ENCODE peak calls at places on chromosome 18, in seven cellular contexts. One of them, this sample, is unnamed.

GRCh38 chr18:23719634-23720201 is 30.5 kb downstream of the LAMA3 start:
- DNase-seq in lower lobe of right lung: no peak
- DNase-seq in psoas muscle: no peak
- DNase-seq in body of pancreas: peak
- DNase-seq in MM.1S: no peak
- DNase-seq in CD4-positive, alpha-beta T cell: no peak
- DNase-seq in stomach: no peak
- DNase-seq in this sample: no peak

GRCh38 chr18:45670281-45670962 is 53.6 kb upstream of the SLC14A1 start:
- DNase-seq in lower lobe of right lung: no peak
- DNase-seq in psoas muscle: no peak
- DNase-seq in body of pancreas: no peak
- DNase-seq in MM.1S: no peak
- DNase-seq in CD4-positive, alpha-beta T cell: no peak
- DNase-seq in stomach: no peak
- DNase-seq in this sample: no peak

GRCh38 chr18:78818961-78819360 is 160.7 kb upstream of the SALL3 start:
- DNase-seq in lower lobe of right lung: no peak
- DNase-seq in psoas muscle: no peak
- DNase-seq in body of pancreas: no peak
- DNase-seq in MM.1S: no peak
- DNase-seq in CD4-positive, alpha-beta T cell: no peak
- DNase-seq in stomach: no peak
- DNase-seq in this sample: no peak

GRCh38 chr18:50009772-50010171 is 185.2 kb downstream of the MYO5B start:
- DNase-seq in lower lobe of right lung: peak
- DNase-seq in psoas muscle: no peak
- DNase-seq in body of pancreas: peak
- DNase-seq in MM.1S: peak
- DNase-seq in CD4-positive, alpha-beta T cell: peak
- DNase-seq in stomach: peak
- DNase-seq in this sample: no peak

GRCh38 chr18:73962251-73962650 is 185.4 kb downstream of the FBXO15 start:
- DNase-seq in lower lobe of right lung: no peak
- DNase-seq in psoas muscle: no peak
- DNase-seq in body of pancreas: no peak
- DNase-seq in MM.1S: no peak
- DNase-seq in CD4-positive, alpha-beta T cell: no peak
- DNase-seq in stomach: no peak
- DNase-seq in this sample: no peak

GRCh38 chr18:13223341-13224148 is 5.0 kb downstream of the LDLRAD4 start:
- DNase-seq in lower lobe of right lung: no peak
- DNase-seq in psoas muscle: peak
- DNase-seq in body of pancreas: peak
- DNase-seq in MM.1S: no peak
- DNase-seq in CD4-positive, alpha-beta T cell: no peak
- DNase-seq in stomach: peak
- DNase-seq in this sample: no peak

GRCh38 chr18:78293940-78294401 is 685.6 kb upstream of the SALL3 start:
- DNase-seq in lower lobe of right lung: no peak
- DNase-seq in psoas muscle: no peak
- DNase-seq in body of pancreas: no peak
- DNase-seq in MM.1S: no peak
- DNase-seq in CD4-positive, alpha-beta T cell: no peak
- DNase-seq in stomach: no peak
- DNase-seq in this sample: no peak

GRCh38 chr18:79496237-79496977 is 100.7 kb downstream of the NFATC1 start:
- DNase-seq in lower lobe of right lung: peak
- DNase-seq in psoas muscle: peak
- DNase-seq in body of pancreas: no peak
- DNase-seq in MM.1S: no peak
- DNase-seq in CD4-positive, alpha-beta T cell: no peak
- DNase-seq in stomach: no peak
- DNase-seq in this sample: no peak

GRCh38 chr18:75407468-75408437 is 19.8 kb downstream of the SMIM21 start:
- DNase-seq in lower lobe of right lung: no peak
- DNase-seq in psoas muscle: no peak
- DNase-seq in body of pancreas: no peak
- DNase-seq in MM.1S: no peak
- DNase-seq in CD4-positive, alpha-beta T cell: no peak
- DNase-seq in stomach: no peak
- DNase-seq in this sample: no peak

GRCh38 chr18:45976581-45977373 is 9.6 kb upstream of the EPG5 start:
- DNase-seq in lower lobe of right lung: no peak
- DNase-seq in psoas muscle: no peak
- DNase-seq in body of pancreas: no peak
- DNase-seq in MM.1S: no peak
- DNase-seq in CD4-positive, alpha-beta T cell: no peak
- DNase-seq in stomach: no peak
- DNase-seq in this sample: no peak

GRCh38 chr18:29191263-29191662 is 1014.3 kb upstream of the CDH2 start:
- DNase-seq in lower lobe of right lung: no peak
- DNase-seq in psoas muscle: no peak
- DNase-seq in body of pancreas: no peak
- DNase-seq in MM.1S: no peak
- DNase-seq in CD4-positive, alpha-beta T cell: no peak
- DNase-seq in stomach: no peak
- DNase-seq in this sample: no peak

GRCh38 chr18:59388817-59389216 is 29.8 kb upstream of the LMAN1 start:
- DNase-seq in lower lobe of right lung: no peak
- DNase-seq in psoas muscle: no peak
- DNase-seq in body of pancreas: no peak
- DNase-seq in MM.1S: no peak
- DNase-seq in CD4-positive, alpha-beta T cell: no peak
- DNase-seq in stomach: no peak
- DNase-seq in this sample: no peak

GRCh38 chr18:55252053-55252675 is 292.9 kb upstream of the CCDC68 start:
- DNase-seq in lower lobe of right lung: no peak
- DNase-seq in psoas muscle: no peak
- DNase-seq in body of pancreas: no peak
- DNase-seq in MM.1S: no peak
- DNase-seq in CD4-positive, alpha-beta T cell: no peak
- DNase-seq in stomach: no peak
- DNase-seq in this sample: no peak
- H3K27ac ChIP-seq in lower lobe of right lung: peak
- H3K27ac ChIP-seq in psoas muscle: peak
- H3K27ac ChIP-seq in body of pancreas: no peak
- H3K27ac ChIP-seq in MM.1S: peak
- H3K27ac ChIP-seq in CD4-positive, alpha-beta T cell: no peak
- H3K27ac ChIP-seq in stomach: no peak
- H3K27ac ChIP-seq in this sample: no peak

GRCh38 chr18:68456985-68457384 is 257.9 kb downstream of the TMX3 start:
- DNase-seq in lower lobe of right lung: no peak
- DNase-seq in psoas muscle: no peak
- DNase-seq in body of pancreas: no peak
- DNase-seq in MM.1S: no peak
- DNase-seq in CD4-positive, alpha-beta T cell: no peak
- DNase-seq in stomach: no peak
- DNase-seq in this sample: no peak
- H3K27ac ChIP-seq in lower lobe of right lung: no peak
- H3K27ac ChIP-seq in psoas muscle: no peak
- H3K27ac ChIP-seq in body of pancreas: no peak
- H3K27ac ChIP-seq in MM.1S: no peak
- H3K27ac ChIP-seq in CD4-positive, alpha-beta T cell: no peak
- H3K27ac ChIP-seq in stomach: no peak
- H3K27ac ChIP-seq in this sample: no peak

DNA sequence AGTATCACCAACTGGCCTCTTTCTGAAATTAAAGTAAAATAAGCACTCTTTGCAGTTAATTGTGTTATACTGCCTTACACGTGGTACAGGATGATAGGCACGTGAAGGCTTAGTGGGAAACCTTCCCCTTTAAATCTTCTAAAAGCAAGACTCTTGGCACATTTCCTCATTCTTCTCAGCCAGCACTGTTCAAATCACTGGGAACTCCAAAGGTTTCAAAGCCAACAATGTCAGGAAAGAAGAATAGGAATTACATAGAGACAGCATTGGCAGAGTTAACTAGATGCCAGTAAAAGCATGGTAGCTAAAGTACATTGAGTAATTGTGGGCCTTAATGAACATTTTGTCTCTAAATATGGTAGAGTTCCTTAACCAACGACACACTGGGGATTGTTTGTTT is 96.4 kb downstream of the DTNA start:
- DNase-seq in lower lobe of right lung: no peak
- DNase-seq in psoas muscle: no peak
- DNase-seq in body of pancreas: no peak
- DNase-seq in MM.1S: no peak
- DNase-seq in CD4-positive, alpha-beta T cell: no peak
- DNase-seq in stomach: no peak
- DNase-seq in this sample: no peak
- H3K27ac ChIP-seq in lower lobe of right lung: no peak
- H3K27ac ChIP-seq in psoas muscle: peak
- H3K27ac ChIP-seq in body of pancreas: no peak
- H3K27ac ChIP-seq in MM.1S: no peak
- H3K27ac ChIP-seq in CD4-positive, alpha-beta T cell: no peak
- H3K27ac ChIP-seq in stomach: no peak
- H3K27ac ChIP-seq in this sample: peak

GRCh38 chr18:11147962-11148654 is 1.3 kb downstream of the PIEZO2 start:
- DNase-seq in lower lobe of right lung: no peak
- DNase-seq in psoas muscle: no peak
- DNase-seq in body of pancreas: no peak
- DNase-seq in MM.1S: no peak
- DNase-seq in CD4-positive, alpha-beta T cell: no peak
- DNase-seq in stomach: no peak
- DNase-seq in this sample: no peak

GRCh38 chr18:11147371-11147860 is 2.0 kb downstream of the PIEZO2 start:
- DNase-seq in lower lobe of right lung: no peak
- DNase-seq in psoas muscle: no peak
- DNase-seq in body of pancreas: no peak
- DNase-seq in MM.1S: no peak
- DNase-seq in CD4-positive, alpha-beta T cell: no peak
- DNase-seq in stomach: no peak
- DNase-seq in this sample: no peak

GRCh38 chr18:11150271-11150615 is 874 bp upstream of the PIEZO2 start:
- DNase-seq in lower lobe of right lung: no peak
- DNase-seq in psoas muscle: no peak
- DNase-seq in body of pancreas: no peak
- DNase-seq in MM.1S: no peak
- DNase-seq in CD4-positive, alpha-beta T cell: no peak
- DNase-seq in stomach: no peak
- DNase-seq in this sample: no peak

GRCh38 chr18:11148655-11149440 is 521 bp downstream of the PIEZO2 start:
- DNase-seq in lower lobe of right lung: no peak
- DNase-seq in psoas muscle: peak
- DNase-seq in body of pancreas: no peak
- DNase-seq in MM.1S: no peak
- DNase-seq in CD4-positive, alpha-beta T cell: no peak
- DNase-seq in stomach: no peak
- DNase-seq in this sample: no peak

GRCh38 chr18:11149441-11150270 is at the start of gene PIEZO2:
- DNase-seq in lower lobe of right lung: peak
- DNase-seq in psoas muscle: peak
- DNase-seq in body of pancreas: peak
- DNase-seq in MM.1S: no peak
- DNase-seq in CD4-positive, alpha-beta T cell: no peak
- DNase-seq in stomach: peak
- DNase-seq in this sample: peak
- H3K27ac ChIP-seq in lower lobe of right lung: peak
- H3K27ac ChIP-seq in psoas muscle: no peak
- H3K27ac ChIP-seq in body of pancreas: no peak
- H3K27ac ChIP-seq in MM.1S: no peak
- H3K27ac ChIP-seq in CD4-positive, alpha-beta T cell: no peak
- H3K27ac ChIP-seq in stomach: no peak
- H3K27ac ChIP-seq in this sample: no peak

GRCh38 chr18:47928466-47928865 is 2.0 kb downstream of the SMAD2 start:
- DNase-seq in lower lobe of right lung: no peak
- DNase-seq in psoas muscle: no peak
- DNase-seq in body of pancreas: no peak
- DNase-seq in MM.1S: no peak
- DNase-seq in CD4-positive, alpha-beta T cell: no peak
- DNase-seq in stomach: no peak
- DNase-seq in this sample: no peak
- H3K27ac ChIP-seq in lower lobe of right lung: no peak
- H3K27ac ChIP-seq in psoas muscle: no peak
- H3K27ac ChIP-seq in body of pancreas: no peak
- H3K27ac ChIP-seq in MM.1S: no peak
- H3K27ac ChIP-seq in CD4-positive, alpha-beta T cell: no peak
- H3K27ac ChIP-seq in stomach: no peak
- H3K27ac ChIP-seq in this sample: no peak

GRCh38 chr18:2654828-2655152 is 736 bp upstream of the SMCHD1 start:
- DNase-seq in lower lobe of right lung: no peak
- DNase-seq in psoas muscle: no peak
- DNase-seq in body of pancreas: no peak
- DNase-seq in MM.1S: no peak
- DNase-seq in CD4-positive, alpha-beta T cell: peak
- DNase-seq in stomach: no peak
- DNase-seq in this sample: no peak

GRCh38 chr18:2656237-2657042 is 914 bp downstream of the SMCHD1 start:
- DNase-seq in lower lobe of right lung: peak
- DNase-seq in psoas muscle: peak
- DNase-seq in body of pancreas: peak
- DNase-seq in MM.1S: peak
- DNase-seq in CD4-positive, alpha-beta T cell: peak
- DNase-seq in stomach: peak
- DNase-seq in this sample: no peak

GRCh38 chr18:2654105-2654827 is 1.3 kb upstream of the SMCHD1 start:
- DNase-seq in lower lobe of right lung: no peak
- DNase-seq in psoas muscle: no peak
- DNase-seq in body of pancreas: no peak
- DNase-seq in MM.1S: no peak
- DNase-seq in CD4-positive, alpha-beta T cell: no peak
- DNase-seq in stomach: no peak
- DNase-seq in this sample: no peak

GRCh38 chr18:2655954-2656236 is 369 bp downstream of the SMCHD1 start:
- DNase-seq in lower lobe of right lung: peak
- DNase-seq in psoas muscle: peak
- DNase-seq in body of pancreas: no peak
- DNase-seq in MM.1S: no peak
- DNase-seq in CD4-positive, alpha-beta T cell: no peak
- DNase-seq in stomach: no peak
- DNase-seq in this sample: no peak

GRCh38 chr18:2655153-2655953 is at the start of gene SMCHD1:
- DNase-seq in lower lobe of right lung: peak
- DNase-seq in psoas muscle: peak
- DNase-seq in body of pancreas: peak
- DNase-seq in MM.1S: peak
- DNase-seq in CD4-positive, alpha-beta T cell: peak
- DNase-seq in stomach: peak
- DNase-seq in this sample: peak
- H3K27ac ChIP-seq in lower lobe of right lung: peak
- H3K27ac ChIP-seq in psoas muscle: peak
- H3K27ac ChIP-seq in body of pancreas: peak
- H3K27ac ChIP-seq in MM.1S: peak
- H3K27ac ChIP-seq in CD4-positive, alpha-beta T cell: peak
- H3K27ac ChIP-seq in stomach: peak
- H3K27ac ChIP-seq in this sample: peak

DNA sequence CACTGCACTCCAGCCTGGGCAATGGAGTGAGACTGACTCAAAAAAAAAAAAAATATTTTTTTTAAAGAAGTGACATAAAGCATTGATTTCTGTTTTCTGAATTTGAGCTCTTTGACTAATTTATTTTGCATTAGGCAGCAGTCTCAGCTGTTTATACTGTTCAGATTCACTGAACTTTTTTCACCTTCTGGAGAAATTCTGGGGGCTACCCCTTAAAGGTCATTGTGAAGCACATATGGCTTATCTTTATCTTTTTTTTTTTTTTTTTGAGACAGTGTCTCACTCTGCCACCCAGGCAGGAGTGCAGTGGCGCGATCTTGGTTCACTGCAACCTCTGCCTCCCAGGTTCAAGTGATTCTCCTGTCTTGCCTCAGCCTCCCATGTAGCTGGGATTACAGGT is 12.9 kb downstream of the PHLPP1 start:
- DNase-seq in lower lobe of right lung: no peak
- DNase-seq in psoas muscle: no peak
- DNase-seq in body of pancreas: no peak
- DNase-seq in MM.1S: no peak
- DNase-seq in CD4-positive, alpha-beta T cell: no peak
- DNase-seq in stomach: no peak
- DNase-seq in this sample: no peak
- H3K27ac ChIP-seq in lower lobe of right lung: no peak
- H3K27ac ChIP-seq in psoas muscle: no peak
- H3K27ac ChIP-seq in body of pancreas: no peak
- H3K27ac ChIP-seq in MM.1S: no peak
- H3K27ac ChIP-seq in CD4-positive, alpha-beta T cell: no peak
- H3K27ac ChIP-seq in stomach: no peak
- H3K27ac ChIP-seq in this sample: no peak